ENCODE peak calls at places on chromosome X, in six cellular contexts. I, J, N, B, Q and O are unnamed samples.

GRCh38 chrX:7108995-7109634 is 38.4 kb upstream of the STS start:
- ATAC-seq in I (no peak), J (no peak), N (no peak), B (no peak), Q (no peak), O (no peak)

GRCh38 chrX:39688576-39689373 is 409.0 kb downstream of the BCOR start:
- ATAC-seq in I (peak; percentile 88), J (peak; percentile 95), N (peak; percentile 92), B (no peak), Q (peak; percentile 71), O (peak; percentile 92)

GRCh38 chrX:101037231-101037630 is 14.7 kb downstream of the TRMT2B start:
- ATAC-seq in I (no peak), J (no peak), N (no peak), B (no peak), Q (no peak), O (no peak)

GRCh38 chrX:40143987-40144386 is 46.2 kb upstream of the BCOR start:
- ATAC-seq in I (no peak), J (no peak), N (no peak), B (no peak), Q (no peak), O (no peak)

GRCh38 chrX:8034058-8034457 is 106.8 kb upstream of the PNPLA4 start:
- ATAC-seq in I (no peak), J (no peak), N (no peak), B (no peak), Q (no peak), O (no peak)

GRCh38 chrX:110082156-110082555 is 79.2 kb downstream of the TMEM164 start:
- ATAC-seq in I (no peak), J (peak; percentile 83), N (no peak), B (no peak), Q (no peak), O (peak; percentile 73)

GRCh38 chrX:52420824-52421443 is 52.1 kb downstream of the XAGE2 start:
- ATAC-seq in I (no peak), J (no peak), N (no peak), B (no peak), Q (no peak), O (no peak)

GRCh38 chrX:115011428-115011827 is 6.0 kb downstream of the IL13RA2 start:
- ATAC-seq in I (no peak), J (no peak), N (no peak), B (no peak), Q (no peak), O (no peak)

GRCh38 chrX:97517763-97518162 is 634.1 kb downstream of the RPA4 start:
- ATAC-seq in I (no peak), J (no peak), N (no peak), B (no peak), Q (no peak), O (no peak)

GRCh38 chrX:50103866-50104566 is 96.8 kb downstream of the AKAP4 start:
- ATAC-seq in I (no peak), J (no peak), N (no peak), B (no peak), Q (no peak), O (no peak)

GRCh38 chrX:69562904-69563568 is 52.9 kb upstream of the EDA start:
- ATAC-seq in I (no peak), J (no peak), N (no peak), B (no peak), Q (no peak), O (no peak)

GRCh38 chrX:20756585-20756984 is 489.9 kb upstream of the RPS6KA3 start:
- ATAC-seq in I (no peak), J (no peak), N (no peak), B (no peak), Q (no peak), O (no peak)

GRCh38 chrX:98028691-98029090 is 1145.0 kb downstream of the RPA4 start:
- ATAC-seq in I (no peak), J (no peak), N (no peak), B (no peak), Q (no peak), O (no peak)

GRCh38 chrX:69070949-69071650 is 94.2 kb downstream of the PJA1 start:
- ATAC-seq in I (no peak), J (no peak), N (no peak), B (no peak), Q (no peak), O (peak; percentile 43)

GRCh38 chrX:71053217-71053621 is 14.9 kb downstream of the SNX12 start:
- ATAC-seq in I (no peak), J (no peak), N (no peak), B (peak; percentile 100), Q (no peak), O (no peak)

GRCh38 chrX:115013705-115014104 is 3.7 kb downstream of the IL13RA2 start:
- ATAC-seq in I (no peak), J (no peak), N (no peak), B (no peak), Q (no peak), O (no peak)

GRCh38 chrX:323721-324628 is 5.4 kb upstream of the GTPBP6 start:
- ATAC-seq in I (peak; percentile 35), J (peak; percentile 9), N (peak; percentile 69), B (peak; percentile 15), Q (peak; percentile 76), O (no peak)

GRCh38 chrX:40154229-40154852 is 56.6 kb upstream of the BCOR start:
- ATAC-seq in I (peak; percentile 12), J (no peak), N (peak; percentile 18), B (no peak), Q (peak; percentile 59), O (no peak)

GRCh38 chrX:19448077-19448476 is 67.2 kb downstream of the MAP3K15 start:
- ATAC-seq in I (no peak), J (no peak), N (no peak), B (no peak), Q (peak; percentile 38), O (no peak)

GRCh38 chrX:123993326-123993725 is 31.8 kb downstream of the STAG2 start:
- ATAC-seq in I (no peak), J (no peak), N (no peak), B (no peak), Q (no peak), O (no peak)

GRCh38 chrX:46634577-46634976 is 61.0 kb downstream of the CHST7 start:
- ATAC-seq in I (no peak), J (no peak), N (no peak), B (peak; percentile 69), Q (no peak), O (no peak)

GRCh38 chrX:40152706-40153334 is 55.1 kb upstream of the BCOR start:
- ATAC-seq in I (peak; percentile 8), J (peak; percentile 49), N (peak; percentile 1), B (peak; percentile 40), Q (no peak), O (peak; percentile 50)

GRCh38 chrX:23784487-23785301 is 1.7 kb downstream of the SAT1 start:
- ATAC-seq in I (no peak), J (peak; percentile 21), N (peak; percentile 7), B (peak; percentile 7), Q (no peak), O (peak; percentile 21)

GRCh38 chrX:137848291-137848905 is 282.5 kb downstream of the ZIC3 start:
- ATAC-seq in I (no peak), J (no peak), N (no peak), B (no peak), Q (no peak), O (no peak)

GRCh38 chrX:54891573-54891972 is 29.1 kb upstream of the TRO start:
- ATAC-seq in I (peak; percentile 72), J (no peak), N (peak; percentile 81), B (peak; percentile 72), Q (peak; percentile 69), O (no peak)

GRCh38 chrX:40065291-40066046 is 32.3 kb downstream of the BCOR start:
- ATAC-seq in I (no peak), J (no peak), N (no peak), B (no peak), Q (no peak), O (no peak)

GRCh38 chrX:97046861-97047260 is 163.2 kb downstream of the RPA4 start:
- ATAC-seq in I (no peak), J (no peak), N (no peak), B (no peak), Q (no peak), O (no peak)

DNA sequence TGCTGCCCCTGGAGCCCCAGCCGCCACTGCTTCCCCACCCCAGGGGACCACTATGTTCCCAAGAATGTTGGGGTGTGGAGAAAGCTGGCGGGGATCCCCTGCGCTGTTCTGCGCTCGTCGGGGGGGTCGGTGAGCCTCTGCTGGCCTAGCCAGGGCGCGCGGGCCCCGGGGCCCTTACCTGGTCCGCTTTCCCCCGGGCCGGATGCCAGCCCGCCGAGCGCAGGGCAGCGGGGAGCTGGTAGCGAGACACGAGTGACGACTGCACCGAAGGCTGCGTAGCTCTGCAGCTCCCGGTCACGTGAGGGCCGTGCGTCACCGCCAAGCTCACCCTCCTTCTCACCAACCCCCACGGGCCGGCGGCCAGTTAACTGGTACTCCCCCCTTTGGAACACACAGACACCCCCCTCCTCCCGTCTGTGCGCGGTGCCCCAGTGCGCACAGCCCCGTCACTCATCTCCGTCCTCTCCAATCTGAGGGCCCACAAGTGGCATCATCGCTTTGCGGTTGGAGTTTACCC is at the start of gene BEX1:
- ATAC-seq in I (no peak), J (no peak), N (no peak), B (no peak), Q (peak; percentile 93), O (peak; percentile 51)
- TF ChIP-seq POLR2AphosphoS5 in I (no peak), J (no peak), N (no peak), B (no peak), Q (no peak), O (no peak)

GRCh38 chrX:16305187-16305586 is 137.9 kb downstream of the MAGEB17 start:
- ATAC-seq in I (no peak), J (no peak), N (no peak), B (no peak), Q (no peak), O (no peak)
- TF ChIP-seq CTCF in I (no peak), J (no peak), N (no peak), B (no peak), Q (no peak), O (no peak)

GRCh38 chrX:154019061-154019621 is 561 bp downstream of the IRAK1 start:
- ATAC-seq in I (peak; percentile 16), J (no peak), N (peak; percentile 12), B (peak; percentile 29), Q (peak; percentile 6), O (peak; percentile 8)

GRCh38 chrX:154021131-154021611 is 1.5 kb upstream of the IRAK1 start:
- ATAC-seq in I (peak; percentile 44), J (peak; percentile 22), N (peak; percentile 8), B (peak; percentile 33), Q (no peak), O (no peak)

GRCh38 chrX:154018518-154019060 is 1.1 kb downstream of the IRAK1 start:
- ATAC-seq in I (no peak), J (no peak), N (peak; percentile 13), B (peak; percentile 11), Q (peak; percentile 11), O (no peak)

GRCh38 chrX:154020500-154021115 is 906 bp upstream of the IRAK1 start:
- ATAC-seq in I (peak; percentile 18), J (peak; percentile 37), N (no peak), B (peak; percentile 5), Q (peak; percentile 4), O (no peak)

GRCh38 chrX:154019633-154020499 is at the start of gene IRAK1:
- ATAC-seq in I (peak; percentile 69), J (peak; percentile 92), N (peak; percentile 74), B (peak; percentile 69), Q (peak; percentile 58), O (peak; percentile 88)
- TF ChIP-seq POLR2A in I (peak; percentile 43), J (no peak), N (peak; percentile 53), B (peak; percentile 64), Q (no peak), O (no peak)

GRCh38 chrX:77936299-77936698 is 25.8 kb downstream of the ATP7A start:
- ATAC-seq in I (no peak), J (no peak), N (no peak), B (no peak), Q (no peak), O (no peak)

GRCh38 chrX:77938083-77938482 is 27.6 kb downstream of the ATP7A start:
- ATAC-seq in I (no peak), J (no peak), N (peak; percentile 39), B (no peak), Q (no peak), O (no peak)

GRCh38 chrX:77937291-77937690 is 26.8 kb downstream of the ATP7A start:
- ATAC-seq in I (no peak), J (no peak), N (no peak), B (no peak), Q (no peak), O (no peak)
- TF ChIP-seq POLR2AphosphoS5 in I (no peak), J (no peak), N (no peak), B (no peak), Q (no peak), O (peak; percentile 14)